ENCODE peak calls at places on chromosomes 2 and 18, in nine cellular contexts. One of them, this sample, is unnamed.

GRCh38 chr2:133591164-133591563 is 22.9 kb upstream of the NCKAP5 start:
- DNase-seq in breast epithelium: no peak
- DNase-seq in activated B cell treated with CpG ODN at 0.5 μM for 24 hours: no peak
- DNase-seq in ascending aorta: no peak
- DNase-seq in epithelial cell of esophagus: no peak
- DNase-seq in bronchial epithelial cell: no peak
- DNase-seq in HCT116: no peak
- DNase-seq in hepatocyte: peak; percentile 38
- DNase-seq in choroid plexus epithelial cell: peak; percentile 30
- DNase-seq in this sample: no peak

GRCh38 chr2:30108192-30108591 is 38.6 kb upstream of the YPEL5 start:
- DNase-seq in HCT116: no peak
- DNase-seq in activated B cell treated with CpG ODN at 0.5 μM for 24 hours: no peak
- DNase-seq in bronchial epithelial cell: no peak
- DNase-seq in breast epithelium: no peak
- DNase-seq in ascending aorta: no peak
- DNase-seq in epithelial cell of esophagus: no peak
- DNase-seq in choroid plexus epithelial cell: no peak
- DNase-seq in hepatocyte: no peak
- DNase-seq in this sample: no peak

GRCh38 chr2:175874291-175874690 is 127.8 kb downstream of the LNPK start:
- DNase-seq in epithelial cell of esophagus: no peak
- DNase-seq in HCT116: no peak
- DNase-seq in activated B cell treated with CpG ODN at 0.5 μM for 24 hours: no peak
- DNase-seq in ascending aorta: no peak
- DNase-seq in breast epithelium: no peak
- DNase-seq in choroid plexus epithelial cell: no peak
- DNase-seq in bronchial epithelial cell: no peak
- DNase-seq in hepatocyte: no peak
- DNase-seq in this sample: no peak

GRCh38 chr2:58571181-58571852 is 330.2 kb upstream of the FANCL start:
- DNase-seq in HCT116: peak; percentile 77
- DNase-seq in activated B cell treated with CpG ODN at 0.5 μM for 24 hours: no peak
- DNase-seq in ascending aorta: no peak
- DNase-seq in hepatocyte: peak; percentile 83
- DNase-seq in breast epithelium: no peak
- DNase-seq in epithelial cell of esophagus: peak; percentile 87
- DNase-seq in choroid plexus epithelial cell: peak; percentile 92
- DNase-seq in bronchial epithelial cell: peak; percentile 82
- DNase-seq in this sample: peak; percentile 43

GRCh38 chr2:60553992-60554648 is 666 bp upstream of the BCL11A start:
- DNase-seq in bronchial epithelial cell: no peak
- DNase-seq in epithelial cell of esophagus: peak; percentile 48
- DNase-seq in hepatocyte: peak; percentile 79
- DNase-seq in HCT116: no peak
- DNase-seq in choroid plexus epithelial cell: peak; percentile 30
- DNase-seq in activated B cell treated with CpG ODN at 0.5 μM for 24 hours: peak; percentile 71
- DNase-seq in breast epithelium: no peak
- DNase-seq in ascending aorta: no peak
- DNase-seq in this sample: no peak

GRCh38 chr2:133477614-133477990 is 90.7 kb downstream of the NCKAP5 start:
- DNase-seq in hepatocyte: no peak
- DNase-seq in choroid plexus epithelial cell: no peak
- DNase-seq in ascending aorta: no peak
- DNase-seq in breast epithelium: no peak
- DNase-seq in HCT116: no peak
- DNase-seq in bronchial epithelial cell: peak; percentile 98
- DNase-seq in epithelial cell of esophagus: peak; percentile 96
- DNase-seq in activated B cell treated with CpG ODN at 0.5 μM for 24 hours: no peak
- DNase-seq in this sample: no peak

GRCh38 chr2:74862268-74862964 is 28.5 kb downstream of the HK2 start:
- DNase-seq in breast epithelium: no peak
- DNase-seq in epithelial cell of esophagus: no peak
- DNase-seq in ascending aorta: no peak
- DNase-seq in HCT116: no peak
- DNase-seq in hepatocyte: peak; percentile 52
- DNase-seq in bronchial epithelial cell: no peak
- DNase-seq in choroid plexus epithelial cell: no peak
- DNase-seq in activated B cell treated with CpG ODN at 0.5 μM for 24 hours: no peak
- DNase-seq in this sample: no peak

GRCh38 chr18:48861181-48861715 is 89.5 kb downstream of the SMAD7 start:
- DNase-seq in epithelial cell of esophagus: no peak
- DNase-seq in bronchial epithelial cell: no peak
- DNase-seq in ascending aorta: no peak
- DNase-seq in activated B cell treated with CpG ODN at 0.5 μM for 24 hours: no peak
- DNase-seq in HCT116: no peak
- DNase-seq in breast epithelium: no peak
- DNase-seq in choroid plexus epithelial cell: no peak
- DNase-seq in hepatocyte: no peak
- DNase-seq in this sample: no peak

GRCh38 chr18:79406708-79407107 is 11.0 kb downstream of the NFATC1 start:
- DNase-seq in hepatocyte: no peak
- DNase-seq in ascending aorta: no peak
- DNase-seq in breast epithelium: no peak
- DNase-seq in bronchial epithelial cell: no peak
- DNase-seq in activated B cell treated with CpG ODN at 0.5 μM for 24 hours: no peak
- DNase-seq in HCT116: no peak
- DNase-seq in choroid plexus epithelial cell: no peak
- DNase-seq in epithelial cell of esophagus: no peak
- DNase-seq in this sample: no peak

GRCh38 chr2:100244881-100245605 is 77.3 kb downstream of the LONRF2 start:
- DNase-seq in epithelial cell of esophagus: no peak
- DNase-seq in breast epithelium: no peak
- DNase-seq in activated B cell treated with CpG ODN at 0.5 μM for 24 hours: no peak
- DNase-seq in hepatocyte: no peak
- DNase-seq in HCT116: no peak
- DNase-seq in bronchial epithelial cell: no peak
- DNase-seq in ascending aorta: no peak
- DNase-seq in choroid plexus epithelial cell: peak; percentile 42
- DNase-seq in this sample: no peak

GRCh38 chr2:195818521-195818920 is 161.5 kb downstream of the SLC39A10 start:
- DNase-seq in activated B cell treated with CpG ODN at 0.5 μM for 24 hours: no peak
- DNase-seq in HCT116: no peak
- DNase-seq in breast epithelium: no peak
- DNase-seq in choroid plexus epithelial cell: peak; percentile 81
- DNase-seq in ascending aorta: no peak
- DNase-seq in epithelial cell of esophagus: no peak
- DNase-seq in hepatocyte: peak; percentile 10
- DNase-seq in bronchial epithelial cell: no peak
- DNase-seq in this sample: no peak

GRCh38 chr2:105541189-105542050 is 142.6 kb upstream of the FHL2 start:
- DNase-seq in breast epithelium: no peak
- DNase-seq in activated B cell treated with CpG ODN at 0.5 μM for 24 hours: no peak
- DNase-seq in bronchial epithelial cell: peak; percentile 81
- DNase-seq in epithelial cell of esophagus: peak; percentile 94
- DNase-seq in choroid plexus epithelial cell: no peak
- DNase-seq in hepatocyte: peak; percentile 25
- DNase-seq in ascending aorta: no peak
- DNase-seq in HCT116: no peak
- DNase-seq in this sample: no peak

GRCh38 chr2:222876947-222877346 is 16.1 kb downstream of the ACSL3 start:
- DNase-seq in HCT116: no peak
- DNase-seq in ascending aorta: no peak
- DNase-seq in breast epithelium: no peak
- DNase-seq in bronchial epithelial cell: no peak
- DNase-seq in hepatocyte: no peak
- DNase-seq in epithelial cell of esophagus: no peak
- DNase-seq in activated B cell treated with CpG ODN at 0.5 μM for 24 hours: no peak
- DNase-seq in choroid plexus epithelial cell: no peak
- DNase-seq in this sample: no peak

GRCh38 chr2:100246163-100247145 is 75.8 kb downstream of the LONRF2 start:
- DNase-seq in bronchial epithelial cell: peak; percentile 12
- DNase-seq in ascending aorta: no peak
- DNase-seq in breast epithelium: no peak
- DNase-seq in activated B cell treated with CpG ODN at 0.5 μM for 24 hours: no peak
- DNase-seq in hepatocyte: no peak
- DNase-seq in HCT116: peak; percentile 13
- DNase-seq in epithelial cell of esophagus: no peak
- DNase-seq in choroid plexus epithelial cell: peak; percentile 28
- DNase-seq in this sample: no peak

GRCh38 chr2:102486941-102487702 is 14.1 kb downstream of the SLC9A4 start:
- DNase-seq in choroid plexus epithelial cell: no peak
- DNase-seq in activated B cell treated with CpG ODN at 0.5 μM for 24 hours: no peak
- DNase-seq in breast epithelium: no peak
- DNase-seq in HCT116: no peak
- DNase-seq in epithelial cell of esophagus: peak; percentile 80
- DNase-seq in ascending aorta: no peak
- DNase-seq in hepatocyte: no peak
- DNase-seq in bronchial epithelial cell: peak; percentile 70
- DNase-seq in this sample: no peak

GRCh38 chr2:174059178-174059874 is 94.2 kb upstream of the SP3 start:
- DNase-seq in HCT116: no peak
- DNase-seq in choroid plexus epithelial cell: peak; percentile 86
- DNase-seq in hepatocyte: no peak
- DNase-seq in breast epithelium: no peak
- DNase-seq in ascending aorta: no peak
- DNase-seq in activated B cell treated with CpG ODN at 0.5 μM for 24 hours: no peak
- DNase-seq in bronchial epithelial cell: peak; percentile 87
- DNase-seq in epithelial cell of esophagus: peak; percentile 89
- DNase-seq in this sample: peak; percentile 63

GRCh38 chr2:140555701-140556100 is 1575.1 kb downstream of the LRP1B start:
- DNase-seq in epithelial cell of esophagus: no peak
- DNase-seq in activated B cell treated with CpG ODN at 0.5 μM for 24 hours: no peak
- DNase-seq in choroid plexus epithelial cell: no peak
- DNase-seq in ascending aorta: no peak
- DNase-seq in breast epithelium: no peak
- DNase-seq in HCT116: no peak
- DNase-seq in bronchial epithelial cell: no peak
- DNase-seq in hepatocyte: no peak
- DNase-seq in this sample: no peak

GRCh38 chr2:140551291-140551690 is 1579.5 kb downstream of the LRP1B start:
- DNase-seq in breast epithelium: no peak
- DNase-seq in hepatocyte: no peak
- DNase-seq in choroid plexus epithelial cell: no peak
- DNase-seq in activated B cell treated with CpG ODN at 0.5 μM for 24 hours: no peak
- DNase-seq in epithelial cell of esophagus: no peak
- DNase-seq in HCT116: no peak
- DNase-seq in bronchial epithelial cell: no peak
- DNase-seq in ascending aorta: no peak
- DNase-seq in this sample: no peak

GRCh38 chr2:140552634-140553033 is 1578.2 kb downstream of the LRP1B start:
- DNase-seq in choroid plexus epithelial cell: no peak
- DNase-seq in hepatocyte: no peak
- DNase-seq in ascending aorta: no peak
- DNase-seq in HCT116: no peak
- DNase-seq in bronchial epithelial cell: no peak
- DNase-seq in epithelial cell of esophagus: no peak
- DNase-seq in activated B cell treated with CpG ODN at 0.5 μM for 24 hours: no peak
- DNase-seq in breast epithelium: no peak
- DNase-seq in this sample: no peak
- TF ChIP-seq CTCF in choroid plexus epithelial cell: no peak
- TF ChIP-seq CTCF in hepatocyte: no peak
- TF ChIP-seq CTCF in ascending aorta: no peak
- TF ChIP-seq CTCF in HCT116: no peak
- TF ChIP-seq CTCF in bronchial epithelial cell: no peak
- TF ChIP-seq CTCF in epithelial cell of esophagus: no peak
- TF ChIP-seq CTCF in activated B cell treated with CpG ODN at 0.5 μM for 24 hours: no peak
- TF ChIP-seq CTCF in breast epithelium: no peak
- TF ChIP-seq CTCF in this sample: no peak

GRCh38 chr2:232387451-232388171 is 9.1 kb downstream of the ALPP start:
- DNase-seq in breast epithelium: no peak
- DNase-seq in epithelial cell of esophagus: no peak
- DNase-seq in HCT116: no peak
- DNase-seq in bronchial epithelial cell: no peak
- DNase-seq in activated B cell treated with CpG ODN at 0.5 μM for 24 hours: no peak
- DNase-seq in choroid plexus epithelial cell: no peak
- DNase-seq in ascending aorta: no peak
- DNase-seq in hepatocyte: no peak
- DNase-seq in this sample: no peak
- TF ChIP-seq CTCF in breast epithelium: no peak
- TF ChIP-seq CTCF in epithelial cell of esophagus: no peak
- TF ChIP-seq CTCF in HCT116: no peak
- TF ChIP-seq CTCF in bronchial epithelial cell: no peak
- TF ChIP-seq CTCF in activated B cell treated with CpG ODN at 0.5 μM for 24 hours: no peak
- TF ChIP-seq CTCF in choroid plexus epithelial cell: no peak
- TF ChIP-seq CTCF in ascending aorta: no peak
- TF ChIP-seq CTCF in hepatocyte: no peak
- TF ChIP-seq CTCF in this sample: no peak

GRCh38 chr18:23207994-23208393 is 72.7 kb downstream of the CABLES1 start:
- DNase-seq in ascending aorta: no peak
- DNase-seq in bronchial epithelial cell: no peak
- DNase-seq in breast epithelium: no peak
- DNase-seq in choroid plexus epithelial cell: no peak
- DNase-seq in hepatocyte: no peak
- DNase-seq in HCT116: no peak
- DNase-seq in epithelial cell of esophagus: no peak
- DNase-seq in activated B cell treated with CpG ODN at 0.5 μM for 24 hours: no peak
- DNase-seq in this sample: no peak

GRCh38 chr18:23205980-23206379 is 70.7 kb downstream of the CABLES1 start:
- DNase-seq in choroid plexus epithelial cell: no peak
- DNase-seq in breast epithelium: no peak
- DNase-seq in bronchial epithelial cell: no peak
- DNase-seq in ascending aorta: no peak
- DNase-seq in activated B cell treated with CpG ODN at 0.5 μM for 24 hours: no peak
- DNase-seq in epithelial cell of esophagus: no peak
- DNase-seq in hepatocyte: no peak
- DNase-seq in HCT116: no peak
- DNase-seq in this sample: no peak

GRCh38 chr18:23208600-23208999 is 73.3 kb downstream of the CABLES1 start:
- DNase-seq in epithelial cell of esophagus: no peak
- DNase-seq in ascending aorta: no peak
- DNase-seq in choroid plexus epithelial cell: no peak
- DNase-seq in breast epithelium: no peak
- DNase-seq in activated B cell treated with CpG ODN at 0.5 μM for 24 hours: no peak
- DNase-seq in hepatocyte: no peak
- DNase-seq in bronchial epithelial cell: no peak
- DNase-seq in HCT116: no peak
- DNase-seq in this sample: no peak

GRCh38 chr18:23209031-23209430 is 73.7 kb downstream of the CABLES1 start:
- DNase-seq in HCT116: no peak
- DNase-seq in breast epithelium: no peak
- DNase-seq in bronchial epithelial cell: peak; percentile 84
- DNase-seq in ascending aorta: no peak
- DNase-seq in epithelial cell of esophagus: peak; percentile 78
- DNase-seq in choroid plexus epithelial cell: peak; percentile 61
- DNase-seq in activated B cell treated with CpG ODN at 0.5 μM for 24 hours: no peak
- DNase-seq in hepatocyte: peak; percentile 28
- DNase-seq in this sample: no peak

GRCh38 chr18:23207191-23207955 is 72.1 kb downstream of the CABLES1 start:
- DNase-seq in bronchial epithelial cell: no peak
- DNase-seq in hepatocyte: no peak
- DNase-seq in choroid plexus epithelial cell: peak; percentile 23
- DNase-seq in epithelial cell of esophagus: peak; percentile 22
- DNase-seq in breast epithelium: no peak
- DNase-seq in ascending aorta: no peak
- DNase-seq in HCT116: peak; percentile 8
- DNase-seq in activated B cell treated with CpG ODN at 0.5 μM for 24 hours: no peak
- DNase-seq in this sample: no peak
- TF ChIP-seq CTCF in bronchial epithelial cell: peak; percentile 14
- TF ChIP-seq CTCF in hepatocyte: no peak
- TF ChIP-seq CTCF in choroid plexus epithelial cell: peak; percentile 51
- TF ChIP-seq CTCF in epithelial cell of esophagus: peak; percentile 30
- TF ChIP-seq CTCF in breast epithelium: no peak
- TF ChIP-seq CTCF in ascending aorta: no peak
- TF ChIP-seq CTCF in HCT116: peak; percentile 86
- TF ChIP-seq CTCF in activated B cell treated with CpG ODN at 0.5 μM for 24 hours: no peak
- TF ChIP-seq CTCF in this sample: no peak

GRCh38 chr18:76275913-76276312 is 219.1 kb downstream of the ZNF516 start:
- DNase-seq in HCT116: no peak
- DNase-seq in epithelial cell of esophagus: no peak
- DNase-seq in hepatocyte: no peak
- DNase-seq in choroid plexus epithelial cell: no peak
- DNase-seq in ascending aorta: no peak
- DNase-seq in activated B cell treated with CpG ODN at 0.5 μM for 24 hours: no peak
- DNase-seq in bronchial epithelial cell: peak; percentile 17
- DNase-seq in breast epithelium: no peak
- DNase-seq in this sample: no peak

GRCh38 chr18:76281565-76281964 is 213.5 kb downstream of the ZNF516 start:
- DNase-seq in hepatocyte: no peak
- DNase-seq in bronchial epithelial cell: no peak
- DNase-seq in ascending aorta: no peak
- DNase-seq in choroid plexus epithelial cell: no peak
- DNase-seq in activated B cell treated with CpG ODN at 0.5 μM for 24 hours: no peak
- DNase-seq in breast epithelium: no peak
- DNase-seq in HCT116: no peak
- DNase-seq in epithelial cell of esophagus: no peak
- DNase-seq in this sample: no peak
- TF ChIP-seq CTCF in hepatocyte: no peak
- TF ChIP-seq CTCF in bronchial epithelial cell: no peak
- TF ChIP-seq CTCF in ascending aorta: no peak
- TF ChIP-seq CTCF in choroid plexus epithelial cell: no peak
- TF ChIP-seq CTCF in activated B cell treated with CpG ODN at 0.5 μM for 24 hours: no peak
- TF ChIP-seq CTCF in breast epithelium: no peak
- TF ChIP-seq CTCF in HCT116: no peak
- TF ChIP-seq CTCF in epithelial cell of esophagus: no peak
- TF ChIP-seq CTCF in this sample: no peak